ENCODE peak calls at places on chromosomes 3 and 15, in ten cellular contexts. D, X, Z, T, G, M, A, I, H and C are unnamed samples.

GRCh38 chr15:31330111-31330785 is 3.6 kb downstream of the KLF13 start:
- DNase-seq in D (no peak), X (no peak), Z (no peak), T (no peak), G (no peak), M (no peak), A (no peak), I (no peak), H (no peak), C (no peak)

GRCh38 chr15:81480645-81481053 is 106.6 kb upstream of the TMC3 start:
- DNase-seq in D (peak; percentile 45), X (no peak), Z (peak; percentile 22), T (peak; percentile 32), G (no peak), M (no peak), A (no peak), I (no peak), H (peak; percentile 47), C (no peak)

GRCh38 chr15:68687136-68687735 is 108.4 kb downstream of the CORO2B start:
- DNase-seq in D (no peak), X (no peak), Z (no peak), T (no peak), G (no peak), M (no peak), A (no peak), I (no peak), H (no peak), C (no peak)

GRCh38 chr3:79317551-79318518 is 450.0 kb downstream of the ROBO1 start:
- DNase-seq in D (no peak), X (no peak), Z (no peak), T (no peak), G (no peak), M (no peak), A (no peak), I (no peak), H (no peak), C (no peak)

GRCh38 chr15:40471778-40472130 is 970 bp downstream of the CHST14 start:
- DNase-seq in D (peak; percentile 70), X (no peak), Z (no peak), T (no peak), G (peak; percentile 23), M (no peak), A (no peak), I (no peak), H (peak; percentile 52), C (no peak)

GRCh38 chr15:42073418-42073817 is 20.9 kb downstream of the PLA2G4D start:
- DNase-seq in D (no peak), X (no peak), Z (no peak), T (peak; percentile 5), G (no peak), M (no peak), A (no peak), I (no peak), H (no peak), C (no peak)

GRCh38 chr3:117165611-117166051 is 456.1 kb downstream of the TUSC7 start:
- DNase-seq in D (peak; percentile 33), X (no peak), Z (no peak), T (no peak), G (no peak), M (no peak), A (no peak), I (no peak), H (no peak), C (no peak)

GRCh38 chr3:52080830-52081719 is 24.7 kb upstream of the DUSP7 start:
- DNase-seq in D (no peak), X (peak; percentile 4), Z (no peak), T (no peak), G (no peak), M (peak; percentile 28), A (no peak), I (no peak), H (no peak), C (no peak)

GRCh38 chr15:69724331-69724730 is 271.7 kb downstream of the RPLP1 start:
- DNase-seq in D (no peak), X (no peak), Z (no peak), T (no peak), G (no peak), M (no peak), A (no peak), I (no peak), H (no peak), C (no peak)

GRCh38 chr3:140521751-140522445 is 156.0 kb upstream of the TRIM42 start:
- DNase-seq in D (peak; percentile 73), X (no peak), Z (no peak), T (no peak), G (no peak), M (no peak), A (no peak), I (no peak), H (no peak), C (no peak)

GRCh38 chr3:136819784-136820640 is 1.1 kb downstream of the SLC35G2 start:
- DNase-seq in D (peak; percentile 80), X (peak; percentile 59), Z (peak; percentile 57), T (peak; percentile 77), G (peak; percentile 29), M (peak; percentile 74), A (peak; percentile 29), I (peak; percentile 26), H (peak; percentile 52), C (no peak)

GRCh38 chr15:31023841-31024240 is 32.4 kb upstream of the MTMR10 start:
- DNase-seq in D (no peak), X (no peak), Z (no peak), T (no peak), G (no peak), M (no peak), A (no peak), I (no peak), H (no peak), C (no peak)

GRCh38 chr3:99659032-99659431 is 20.6 kb downstream of the COL8A1 start:
- DNase-seq in D (no peak), X (peak; percentile 56), Z (no peak), T (no peak), G (no peak), M (no peak), A (no peak), I (no peak), H (no peak), C (no peak)

GRCh38 chr3:60177726-60178125 is 1073.5 kb downstream of the FHIT start:
- DNase-seq in D (no peak), X (no peak), Z (no peak), T (no peak), G (no peak), M (no peak), A (no peak), I (no peak), H (no peak), C (no peak)

DNA sequence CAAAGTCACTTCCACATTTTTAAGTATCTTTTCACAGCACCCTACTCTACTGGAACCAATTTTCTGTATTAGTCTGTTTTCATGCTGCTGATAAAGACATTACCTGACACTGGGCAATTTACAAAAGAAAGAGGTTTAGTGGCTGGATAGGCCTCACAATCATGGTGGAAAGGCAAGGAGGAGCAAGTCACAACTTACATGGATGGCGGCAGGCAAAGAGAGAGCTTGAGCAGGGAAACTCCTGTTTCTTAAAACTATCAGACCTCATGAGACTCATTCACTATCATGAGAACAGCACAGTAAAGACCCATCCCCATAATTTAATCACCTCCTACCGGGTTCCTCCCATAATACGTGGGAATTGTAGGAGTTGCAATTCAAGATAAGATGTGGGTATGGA is 18.7 kb downstream of the MCCC1 start:
- DNase-seq in D (no peak), X (no peak), Z (no peak), T (no peak), G (no peak), M (no peak), A (no peak), I (no peak), H (no peak), C (no peak)
- H3K9me3 ChIP-seq in D (peaks cover 8% of the 10 kb centered on the region), X (no peaks in the 10 kb centered on the region), Z (peaks cover 2% of the 10 kb centered on the region), T (no peaks in the 10 kb centered on the region), G (no peaks in the 10 kb centered on the region), M (no peaks in the 10 kb centered on the region), A (no peaks in the 10 kb centered on the region), I (no peaks in the 10 kb centered on the region), H (no peaks in the 10 kb centered on the region), C (no peaks in the 10 kb centered on the region)

GRCh38 chr3:133672461-133672860 is 10.7 kb upstream of the TOPBP1 start:
- DNase-seq in D (no peak), X (no peak), Z (no peak), T (no peak), G (no peak), M (no peak), A (no peak), I (no peak), H (no peak), C (no peak)

GRCh38 chr3:133675631-133676335 is 14.0 kb upstream of the TOPBP1 start:
- DNase-seq in D (no peak), X (no peak), Z (no peak), T (no peak), G (no peak), M (no peak), A (no peak), I (no peak), H (no peak), C (no peak)

GRCh38 chr3:133676336-133677118 is 14.8 kb upstream of the TOPBP1 start:
- DNase-seq in D (no peak), X (no peak), Z (no peak), T (no peak), G (no peak), M (no peak), A (no peak), I (no peak), H (no peak), C (no peak)

GRCh38 chr3:133674290-133674912 is 12.7 kb upstream of the TOPBP1 start:
- DNase-seq in D (peak; percentile 51), X (no peak), Z (no peak), T (no peak), G (no peak), M (peak; percentile 61), A (no peak), I (no peak), H (no peak), C (no peak)

GRCh38 chr3:133673746-133674145 is 12.0 kb upstream of the TOPBP1 start:
- DNase-seq in D (no peak), X (no peak), Z (no peak), T (no peak), G (no peak), M (no peak), A (no peak), I (no peak), H (no peak), C (no peak)
- H3K9me3 ChIP-seq in D (no peaks in the 10 kb centered on the region), X (no peaks in the 10 kb centered on the region), Z (no peaks in the 10 kb centered on the region), T (no peaks in the 10 kb centered on the region), G (no peaks in the 10 kb centered on the region), M (no peaks in the 10 kb centered on the region), A (peaks cover 10% of the 10 kb centered on the region), I (no peaks in the 10 kb centered on the region), H (no peaks in the 10 kb centered on the region), C (no peaks in the 10 kb centered on the region)

GRCh38 chr3:143145951-143146350 is 26.4 kb downstream of the CHST2 start:
- DNase-seq in D (no peak), X (no peak), Z (no peak), T (no peak), G (no peak), M (no peak), A (no peak), I (no peak), H (no peak), C (no peak)
- H3K9me3 ChIP-seq in D (no peaks in the 10 kb centered on the region), X (no peaks in the 10 kb centered on the region), Z (no peaks in the 10 kb centered on the region), T (no peaks in the 10 kb centered on the region), G (no peaks in the 10 kb centered on the region), M (no peaks in the 10 kb centered on the region), A (peaks cover 15% of the 10 kb centered on the region), I (no peaks in the 10 kb centered on the region), H (no peaks in the 10 kb centered on the region), C (no peaks in the 10 kb centered on the region)

DNA sequence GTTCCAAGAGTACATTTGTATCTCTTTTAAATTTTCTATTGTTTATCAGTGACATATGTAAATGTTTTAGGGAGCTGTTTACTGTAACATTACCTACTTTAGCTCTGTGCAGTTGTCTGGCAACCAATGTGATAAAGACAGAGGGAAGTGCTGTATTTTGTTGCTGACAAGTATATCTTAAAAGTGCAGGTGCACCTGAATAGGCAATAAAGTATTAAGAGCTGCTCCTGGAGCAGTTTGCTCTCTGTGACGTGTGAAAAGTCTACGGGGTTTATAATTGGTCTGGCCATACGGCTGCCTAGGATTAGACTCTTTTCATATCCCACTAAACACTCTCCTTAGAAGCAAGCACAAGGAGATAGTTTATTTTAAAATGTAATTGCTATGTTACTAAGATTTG is 178.3 kb downstream of the IGF1R start:
- DNase-seq in D (no peak), X (no peak), Z (no peak), T (no peak), G (no peak), M (no peak), A (no peak), I (no peak), H (no peak), C (no peak)
- H3K9me3 ChIP-seq in D (peaks cover 5% of the 10 kb centered on the region), X (peaks cover 45% of the 10 kb centered on the region), Z (peaks cover 23% of the 10 kb centered on the region), T (no peaks in the 10 kb centered on the region), G (peaks cover 24% of the 10 kb centered on the region), M (no peaks in the 10 kb centered on the region), A (peaks cover 69% of the 10 kb centered on the region), I (peaks cover 8% of the 10 kb centered on the region), H (peaks cover 40% of the 10 kb centered on the region), C (peaks cover 17% of the 10 kb centered on the region)